ENCODE peak calls at places on chromosome 1, in six cellular contexts. D, H, G, B, N and E are unnamed samples.

GRCh38 chr1:241637046-241637590 is 3.1 kb downstream of the CHML start:
- DNase-seq in H (no peak), N (no peak), D (no peak), G (no peak), B (no peak), E (no peak)

GRCh38 chr1:240031009-240031408 is 60.7 kb upstream of the FMN2 start:
- DNase-seq in D (no peak), G (no peak), H (no peak), N (peak), B (no peak), E (no peak)

GRCh38 chr1:7257225-7257624 is 472.0 kb downstream of the CAMTA1 start:
- DNase-seq in H (no peak), N (no peak), G (no peak), D (no peak), B (no peak), E (no peak)

GRCh38 chr1:110426854-110427253 is 19.4 kb upstream of the LAMTOR5 start:
- DNase-seq in H (no peak), B (no peak), D (no peak), G (no peak), N (no peak), E (no peak)

GRCh38 chr1:99707535-99708142 is 58.8 kb downstream of the FRRS1 start:
- DNase-seq in B (peak), N (peak), H (peak), D (no peak), G (peak), E (no peak)

GRCh38 chr1:94020764-94021579 is 100.0 kb downstream of the ABCA4 start:
- DNase-seq in N (no peak), H (no peak), B (no peak), G (no peak), D (no peak), E (no peak)

GRCh38 chr1:2517966-2518365 is 8.4 kb downstream of the PANK4 start:
- DNase-seq in B (no peak), H (no peak), N (no peak), D (no peak), G (no peak), E (no peak)

GRCh38 chr1:10733967-10734366 is 62.5 kb downstream of the CASZ1 start:
- DNase-seq in H (no peak), D (no peak), G (no peak), B (peak), N (no peak), E (peak)

GRCh38 chr1:10787274-10787673 is 9.2 kb downstream of the CASZ1 start:
- DNase-seq in H (no peak), G (no peak), B (no peak), D (no peak), N (no peak), E (no peak)

GRCh38 chr1:94927405-94928175 is 680 bp upstream of the CNN3 start:
- DNase-seq in B (no peak), N (peak), D (peak), G (no peak), H (no peak), E (no peak)

GRCh38 chr1:231266811-231267322 is 25.9 kb downstream of the GNPAT start:
- DNase-seq in B (no peak), G (no peak), D (no peak), H (no peak), N (no peak), E (no peak)

GRCh38 chr1:2270260-2271100 is 42.4 kb downstream of the SKI start:
- DNase-seq in D (no peak), H (no peak), N (peak), G (no peak), B (no peak), E (no peak)

GRCh38 chr1:225768662-225769426 is 8.8 kb upstream of the SRP9 start:
- DNase-seq in B (no peak), D (no peak), N (peak), H (peak), G (no peak), E (no peak)

GRCh38 chr1:169483500-169483966 is 2.2 kb downstream of the SLC19A2 start:
- DNase-seq in B (no peak), H (peak), N (peak), D (no peak), G (no peak), E (no peak)
- TF ChIP-seq POLR2A in B (no peak), H (peak), N (no peak), D (no peak), G (no peak), E (no peak)

GRCh38 chr1:67393240-67393639 is 37.0 kb downstream of the SERBP1 start:
- DNase-seq in H (no peak), N (no peak), B (no peak), D (no peak), G (no peak), E (no peak)
- TF ChIP-seq TAF1 in H (no peak), N (no peak), B (no peak), D (no peak), G (no peak), E (no peak)

GRCh38 chr1:23959461-23960290 is at the start of gene PNRC2:
- DNase-seq in G (peak), N (peak), D (peak), H (peak), B (peak), E (peak)
- TF ChIP-seq POLR2A in G (peak), N (peak), D (peak), H (peak), B (peak), E (peak)

GRCh38 chr1:24294228-24294672 is 24.9 kb upstream of the GRHL3 start:
- DNase-seq in D (no peak), G (no peak), H (no peak), N (no peak), B (no peak), E (no peak)
- TF ChIP-seq TAF1 in D (no peak), G (no peak), H (no peak), N (no peak), B (no peak), E (no peak)